ENCODE peak calls at places on chromosome 12, in eight cellular contexts. One of them, this sample, is unnamed. For H3K4me1, the result is how much of the 10 kb centered on the place peaks cover.

GRCh38 chr12:131699434-131699833 is 11.5 kb upstream of the SFSWAP start:
- DNase-seq in cardiac muscle cell: no peak
- DNase-seq in Karpas-422: no peak
- DNase-seq in left ventricle myocardium inferior: no peak
- DNase-seq in IMR-90: no peak
- DNase-seq in neuronal stem cell: no peak
- DNase-seq in Peyer's patch: no peak
- DNase-seq in prostate gland: no peak
- DNase-seq in this sample: no peak

GRCh38 chr12:107330901-107331431 is 237.6 kb upstream of the CRY1 start:
- DNase-seq in prostate gland: no peak
- DNase-seq in neuronal stem cell: no peak
- DNase-seq in left ventricle myocardium inferior: no peak
- DNase-seq in Peyer's patch: no peak
- DNase-seq in cardiac muscle cell: no peak
- DNase-seq in IMR-90: no peak
- DNase-seq in Karpas-422: no peak
- DNase-seq in this sample: no peak

GRCh38 chr12:10861366-10861765 is 12.1 kb upstream of the PRR4 start:
- DNase-seq in cardiac muscle cell: no peak
- DNase-seq in left ventricle myocardium inferior: no peak
- DNase-seq in Karpas-422: no peak
- DNase-seq in prostate gland: no peak
- DNase-seq in Peyer's patch: no peak
- DNase-seq in neuronal stem cell: no peak
- DNase-seq in IMR-90: no peak
- DNase-seq in this sample: no peak

GRCh38 chr12:93363854-93364297 is 13.8 kb upstream of the NUDT4 start:
- DNase-seq in cardiac muscle cell: no peak
- DNase-seq in left ventricle myocardium inferior: no peak
- DNase-seq in prostate gland: no peak
- DNase-seq in Peyer's patch: no peak
- DNase-seq in neuronal stem cell: no peak
- DNase-seq in IMR-90: no peak
- DNase-seq in Karpas-422: no peak
- DNase-seq in this sample: no peak

GRCh38 chr12:131415781-131416180 is 295.1 kb upstream of the SFSWAP start:
- DNase-seq in Peyer's patch: no peak
- DNase-seq in neuronal stem cell: no peak
- DNase-seq in cardiac muscle cell: no peak
- DNase-seq in IMR-90: no peak
- DNase-seq in prostate gland: no peak
- DNase-seq in left ventricle myocardium inferior: no peak
- DNase-seq in Karpas-422: peak
- DNase-seq in this sample: no peak

GRCh38 chr12:106498056-106498455 is 84.7 kb upstream of the RFX4 start:
- DNase-seq in Karpas-422: no peak
- DNase-seq in left ventricle myocardium inferior: no peak
- DNase-seq in IMR-90: peak
- DNase-seq in neuronal stem cell: no peak
- DNase-seq in prostate gland: no peak
- DNase-seq in Peyer's patch: no peak
- DNase-seq in cardiac muscle cell: peak
- DNase-seq in this sample: no peak

GRCh38 chr12:111413442-111414086 is 7.8 kb downstream of the SH2B3 start:
- DNase-seq in prostate gland: no peak
- DNase-seq in Peyer's patch: peak
- DNase-seq in Karpas-422: no peak
- DNase-seq in cardiac muscle cell: peak
- DNase-seq in IMR-90: peak
- DNase-seq in left ventricle myocardium inferior: peak
- DNase-seq in neuronal stem cell: no peak
- DNase-seq in this sample: peak

GRCh38 chr12:53298154-53298553 is 1.3 kb upstream of the MYG1 start:
- DNase-seq in neuronal stem cell: no peak
- DNase-seq in cardiac muscle cell: peak
- DNase-seq in left ventricle myocardium inferior: no peak
- DNase-seq in Peyer's patch: no peak
- DNase-seq in prostate gland: no peak
- DNase-seq in Karpas-422: no peak
- DNase-seq in IMR-90: peak
- DNase-seq in this sample: no peak

GRCh38 chr12:74903522-74903921 is 306.1 kb downstream of the KCNC2 start:
- DNase-seq in Karpas-422: peak
- DNase-seq in cardiac muscle cell: no peak
- DNase-seq in Peyer's patch: no peak
- DNase-seq in left ventricle myocardium inferior: no peak
- DNase-seq in prostate gland: no peak
- DNase-seq in IMR-90: no peak
- DNase-seq in neuronal stem cell: peak
- DNase-seq in this sample: no peak

GRCh38 chr12:25816637-25817036 is 141.8 kb upstream of the RASSF8 start:
- DNase-seq in neuronal stem cell: no peak
- DNase-seq in Peyer's patch: no peak
- DNase-seq in IMR-90: peak
- DNase-seq in Karpas-422: no peak
- DNase-seq in cardiac muscle cell: peak
- DNase-seq in prostate gland: no peak
- DNase-seq in left ventricle myocardium inferior: no peak
- DNase-seq in this sample: no peak

GRCh38 chr12:108989381-108989780 is 31.5 kb downstream of the SVOP start:
- DNase-seq in cardiac muscle cell: no peak
- DNase-seq in Peyer's patch: no peak
- DNase-seq in Karpas-422: no peak
- DNase-seq in neuronal stem cell: no peak
- DNase-seq in left ventricle myocardium inferior: no peak
- DNase-seq in prostate gland: no peak
- DNase-seq in IMR-90: no peak
- DNase-seq in this sample: no peak

GRCh38 chr12:57839996-57840395 is 6.5 kb downstream of the CTDSP2 start:
- DNase-seq in cardiac muscle cell: no peak
- DNase-seq in left ventricle myocardium inferior: no peak
- DNase-seq in neuronal stem cell: no peak
- DNase-seq in IMR-90: no peak
- DNase-seq in Peyer's patch: no peak
- DNase-seq in Karpas-422: no peak
- DNase-seq in prostate gland: no peak
- DNase-seq in this sample: no peak

GRCh38 chr12:115433014-115433634 is 749.1 kb upstream of the TBX3 start:
- DNase-seq in IMR-90: no peak
- DNase-seq in Peyer's patch: no peak
- DNase-seq in neuronal stem cell: no peak
- DNase-seq in Karpas-422: no peak
- DNase-seq in cardiac muscle cell: no peak
- DNase-seq in left ventricle myocardium inferior: no peak
- DNase-seq in prostate gland: no peak
- DNase-seq in this sample: no peak

GRCh38 chr12:116818341-116818856 is 62.8 kb downstream of the HRK start:
- DNase-seq in Peyer's patch: peak
- DNase-seq in left ventricle myocardium inferior: peak
- DNase-seq in cardiac muscle cell: peak
- DNase-seq in prostate gland: peak
- DNase-seq in IMR-90: peak
- DNase-seq in Karpas-422: peak
- DNase-seq in neuronal stem cell: no peak
- DNase-seq in this sample: no peak

GRCh38 chr12:54352891-54353874 is 11.1 kb downstream of the GPR84 start:
- DNase-seq in neuronal stem cell: peak
- DNase-seq in Karpas-422: no peak
- DNase-seq in Peyer's patch: no peak
- DNase-seq in cardiac muscle cell: peak
- DNase-seq in IMR-90: peak
- DNase-seq in left ventricle myocardium inferior: no peak
- DNase-seq in prostate gland: no peak
- DNase-seq in this sample: no peak
- H3K4me3 ChIP-seq in neuronal stem cell: peak
- H3K4me3 ChIP-seq in Karpas-422: no peak
- H3K4me3 ChIP-seq in Peyer's patch: no peak
- H3K4me3 ChIP-seq in cardiac muscle cell: no peak
- H3K4me3 ChIP-seq in IMR-90: no peak
- H3K4me3 ChIP-seq in left ventricle myocardium inferior: no peak
- H3K4me3 ChIP-seq in prostate gland: no peak
- H3K4me3 ChIP-seq in this sample: no peak

DNA sequence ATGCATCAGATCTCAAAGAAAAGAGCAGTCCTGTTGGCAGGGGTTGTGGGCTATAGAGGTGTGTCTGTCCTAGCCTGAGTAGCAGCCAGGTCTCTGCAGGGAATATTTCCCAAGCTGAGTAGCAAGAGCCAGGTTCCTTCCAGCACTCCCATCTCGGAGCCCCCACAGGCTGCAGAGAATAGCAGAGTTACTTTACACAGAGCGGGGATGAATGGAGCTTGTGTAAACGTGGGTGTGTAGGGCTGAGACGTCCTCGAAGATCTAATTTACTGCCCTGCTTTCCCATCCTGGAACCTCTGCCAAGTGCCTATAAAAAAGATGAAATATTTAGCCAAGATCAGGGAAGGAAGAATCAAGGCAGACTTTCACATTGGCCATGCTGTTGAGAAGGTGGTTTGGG is 156.6 kb downstream of the TSPAN9 start:
- DNase-seq in cardiac muscle cell: no peak
- DNase-seq in Peyer's patch: no peak
- DNase-seq in prostate gland: peak
- DNase-seq in IMR-90: no peak
- DNase-seq in Karpas-422: no peak
- DNase-seq in left ventricle myocardium inferior: no peak
- DNase-seq in neuronal stem cell: no peak
- DNase-seq in this sample: no peak
- H3K4me1 ChIP-seq in cardiac muscle cell: under half
- H3K4me1 ChIP-seq in Peyer's patch: under half
- H3K4me1 ChIP-seq in prostate gland: under half
- H3K4me1 ChIP-seq in IMR-90: under half
- H3K4me1 ChIP-seq in Karpas-422: under half
- H3K4me1 ChIP-seq in left ventricle myocardium inferior: half or more
- H3K4me1 ChIP-seq in neuronal stem cell: under half
- H3K4me1 ChIP-seq in this sample: under half

GRCh38 chr12:6752931-6753771 is at the start of gene MLF2:
- DNase-seq in left ventricle myocardium inferior: peak
- DNase-seq in Peyer's patch: peak
- DNase-seq in Karpas-422: peak
- DNase-seq in neuronal stem cell: peak
- DNase-seq in cardiac muscle cell: peak
- DNase-seq in IMR-90: peak
- DNase-seq in prostate gland: peak
- DNase-seq in this sample: peak

GRCh38 chr12:6754406-6754805 is 1.5 kb upstream of the MLF2 start:
- DNase-seq in prostate gland: no peak
- DNase-seq in Karpas-422: no peak
- DNase-seq in left ventricle myocardium inferior: no peak
- DNase-seq in IMR-90: no peak
- DNase-seq in Peyer's patch: no peak
- DNase-seq in neuronal stem cell: no peak
- DNase-seq in cardiac muscle cell: no peak
- DNase-seq in this sample: no peak

GRCh38 chr12:6751767-6752166 is 1.2 kb downstream of the MLF2 start:
- DNase-seq in Karpas-422: no peak
- DNase-seq in cardiac muscle cell: no peak
- DNase-seq in neuronal stem cell: no peak
- DNase-seq in Peyer's patch: no peak
- DNase-seq in IMR-90: no peak
- DNase-seq in prostate gland: no peak
- DNase-seq in left ventricle myocardium inferior: no peak
- DNase-seq in this sample: no peak

GRCh38 chr12:6752181-6752930 is 585 bp downstream of the MLF2 start:
- DNase-seq in prostate gland: peak
- DNase-seq in neuronal stem cell: no peak
- DNase-seq in left ventricle myocardium inferior: peak
- DNase-seq in cardiac muscle cell: peak
- DNase-seq in Peyer's patch: peak
- DNase-seq in IMR-90: peak
- DNase-seq in Karpas-422: peak
- DNase-seq in this sample: no peak

DNA sequence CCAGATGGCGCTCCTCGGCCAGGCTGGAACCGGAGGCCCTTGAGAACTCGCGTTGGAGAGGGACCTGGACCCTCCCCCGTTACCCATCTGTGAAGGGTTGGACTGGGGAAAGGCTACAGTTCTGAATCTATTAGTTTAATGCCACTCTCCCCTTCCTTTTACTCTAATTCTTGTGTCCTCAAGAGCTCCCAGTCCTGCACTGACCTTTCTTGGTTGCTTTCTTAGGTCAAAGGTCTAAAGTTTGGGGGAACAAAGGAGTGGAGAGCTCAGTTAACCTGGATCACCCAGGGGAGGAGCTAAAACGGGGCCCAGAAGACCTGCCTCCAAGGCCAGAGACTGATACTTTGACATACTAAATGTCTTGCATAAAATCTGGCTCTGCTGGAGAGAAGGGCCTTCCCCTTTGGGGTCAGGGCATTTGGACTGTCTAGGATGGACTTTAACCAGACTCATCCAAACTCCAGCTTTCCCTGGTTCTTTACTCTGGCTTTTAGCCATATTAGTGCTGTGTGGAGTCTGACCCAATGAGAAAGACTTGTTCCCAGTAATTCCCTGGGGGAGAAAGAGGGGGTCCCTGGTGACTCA is 923 bp upstream of the MLF2 start:
- DNase-seq in IMR-90: no peak
- DNase-seq in Karpas-422: no peak
- DNase-seq in prostate gland: no peak
- DNase-seq in neuronal stem cell: no peak
- DNase-seq in left ventricle myocardium inferior: no peak
- DNase-seq in cardiac muscle cell: no peak
- DNase-seq in Peyer's patch: no peak
- DNase-seq in this sample: no peak
- H3K4me3 ChIP-seq in IMR-90: no peak
- H3K4me3 ChIP-seq in Karpas-422: peak
- H3K4me3 ChIP-seq in prostate gland: no peak
- H3K4me3 ChIP-seq in neuronal stem cell: peak
- H3K4me3 ChIP-seq in left ventricle myocardium inferior: peak
- H3K4me3 ChIP-seq in cardiac muscle cell: no peak
- H3K4me3 ChIP-seq in Peyer's patch: no peak
- H3K4me3 ChIP-seq in this sample: peak

GRCh38 chr12:64671682-64672081 is 61.4 kb downstream of the RASSF3 start:
- DNase-seq in left ventricle myocardium inferior: no peak
- DNase-seq in neuronal stem cell: no peak
- DNase-seq in cardiac muscle cell: no peak
- DNase-seq in Karpas-422: no peak
- DNase-seq in Peyer's patch: no peak
- DNase-seq in prostate gland: no peak
- DNase-seq in IMR-90: no peak
- DNase-seq in this sample: no peak

GRCh38 chr12:64670856-64671639 is 60.8 kb downstream of the RASSF3 start:
- DNase-seq in prostate gland: no peak
- DNase-seq in IMR-90: peak
- DNase-seq in Peyer's patch: peak
- DNase-seq in neuronal stem cell: no peak
- DNase-seq in left ventricle myocardium inferior: no peak
- DNase-seq in Karpas-422: no peak
- DNase-seq in cardiac muscle cell: peak
- DNase-seq in this sample: no peak

GRCh38 chr12:64672925-64673409 is 62.7 kb downstream of the RASSF3 start:
- DNase-seq in left ventricle myocardium inferior: peak
- DNase-seq in neuronal stem cell: no peak
- DNase-seq in prostate gland: no peak
- DNase-seq in Karpas-422: no peak
- DNase-seq in cardiac muscle cell: peak
- DNase-seq in Peyer's patch: peak
- DNase-seq in IMR-90: peak
- DNase-seq in this sample: peak

GRCh38 chr12:64669270-64669842 is 59.1 kb downstream of the RASSF3 start:
- DNase-seq in cardiac muscle cell: peak
- DNase-seq in left ventricle myocardium inferior: peak
- DNase-seq in neuronal stem cell: no peak
- DNase-seq in prostate gland: no peak
- DNase-seq in Karpas-422: peak
- DNase-seq in IMR-90: peak
- DNase-seq in Peyer's patch: peak
- DNase-seq in this sample: peak

GRCh38 chr12:64670039-64670438 is 59.7 kb downstream of the RASSF3 start:
- DNase-seq in Peyer's patch: no peak
- DNase-seq in neuronal stem cell: no peak
- DNase-seq in IMR-90: no peak
- DNase-seq in left ventricle myocardium inferior: no peak
- DNase-seq in Karpas-422: peak
- DNase-seq in prostate gland: no peak
- DNase-seq in cardiac muscle cell: no peak
- DNase-seq in this sample: no peak
- H3K4me1 ChIP-seq in Peyer's patch: half or more
- H3K4me1 ChIP-seq in neuronal stem cell: under half
- H3K4me1 ChIP-seq in IMR-90: under half
- H3K4me1 ChIP-seq in left ventricle myocardium inferior: half or more
- H3K4me1 ChIP-seq in Karpas-422: half or more
- H3K4me1 ChIP-seq in prostate gland: under half
- H3K4me1 ChIP-seq in cardiac muscle cell: half or more
- H3K4me1 ChIP-seq in this sample: half or more